ENCODE peak calls at places on chromosomes 12 and 14, in six cellular contexts. One of them, this sample, is unnamed.

GRCh38 chr12:108214486-108214885 is 85.4 kb downstream of the WSCD2 start:
- DNase-seq in epithelial cell of proximal tubule: no peak
- DNase-seq in CD8-positive, alpha-beta memory T cell: no peak
- DNase-seq in AML-193: peak; percentile 7
- DNase-seq in MCF 10A: peak; percentile 51
- DNase-seq in lower leg skin: no peak
- DNase-seq in this sample: peak; percentile 22

GRCh38 chr12:126636798-126637197 is 1571.6 kb downstream of the AACS start:
- DNase-seq in lower leg skin: no peak
- DNase-seq in MCF 10A: no peak
- DNase-seq in CD8-positive, alpha-beta memory T cell: no peak
- DNase-seq in epithelial cell of proximal tubule: no peak
- DNase-seq in AML-193: no peak
- DNase-seq in this sample: no peak

GRCh38 chr12:83826112-83826511 is 1086.5 kb downstream of the SLC6A15 start:
- DNase-seq in MCF 10A: peak; percentile 52
- DNase-seq in AML-193: peak; percentile 20
- DNase-seq in CD8-positive, alpha-beta memory T cell: no peak
- DNase-seq in epithelial cell of proximal tubule: no peak
- DNase-seq in lower leg skin: no peak
- DNase-seq in this sample: peak; percentile 41

GRCh38 chr14:73358187-73358586 is 100.2 kb downstream of the NUMB start:
- DNase-seq in AML-193: no peak
- DNase-seq in lower leg skin: no peak
- DNase-seq in epithelial cell of proximal tubule: no peak
- DNase-seq in MCF 10A: no peak
- DNase-seq in CD8-positive, alpha-beta memory T cell: no peak
- DNase-seq in this sample: no peak

GRCh38 chr14:35046751-35047536 is 872 bp downstream of the FAM177A1 start:
- DNase-seq in lower leg skin: peak; percentile 89
- DNase-seq in MCF 10A: peak; percentile 67
- DNase-seq in AML-193: peak; percentile 43
- DNase-seq in epithelial cell of proximal tubule: no peak
- DNase-seq in CD8-positive, alpha-beta memory T cell: no peak
- DNase-seq in this sample: no peak

GRCh38 chr12:15770581-15770980 is 18.6 kb downstream of the EPS8 start:
- DNase-seq in CD8-positive, alpha-beta memory T cell: no peak
- DNase-seq in epithelial cell of proximal tubule: no peak
- DNase-seq in AML-193: no peak
- DNase-seq in lower leg skin: no peak
- DNase-seq in MCF 10A: no peak
- DNase-seq in this sample: no peak

GRCh38 chr12:122203968-122204828 is 689 bp downstream of the B3GNT4 start:
- DNase-seq in AML-193: no peak
- DNase-seq in epithelial cell of proximal tubule: no peak
- DNase-seq in lower leg skin: peak; percentile 82
- DNase-seq in CD8-positive, alpha-beta memory T cell: no peak
- DNase-seq in MCF 10A: no peak
- DNase-seq in this sample: peak; percentile 31

GRCh38 chr12:20369164-20370000 is 1.0 kb downstream of the PDE3A start:
- DNase-seq in AML-193: no peak
- DNase-seq in epithelial cell of proximal tubule: no peak
- DNase-seq in MCF 10A: no peak
- DNase-seq in CD8-positive, alpha-beta memory T cell: no peak
- DNase-seq in lower leg skin: peak; percentile 92
- DNase-seq in this sample: peak; percentile 8

GRCh38 chr12:115204957-115205754 is 521.2 kb upstream of the TBX3 start:
- DNase-seq in epithelial cell of proximal tubule: no peak
- DNase-seq in CD8-positive, alpha-beta memory T cell: no peak
- DNase-seq in AML-193: no peak
- DNase-seq in MCF 10A: peak; percentile 51
- DNase-seq in lower leg skin: no peak
- DNase-seq in this sample: no peak

GRCh38 chr14:51093371-51094281 is 1.3 kb downstream of the TRIM9 start:
- DNase-seq in epithelial cell of proximal tubule: no peak
- DNase-seq in CD8-positive, alpha-beta memory T cell: no peak
- DNase-seq in AML-193: no peak
- DNase-seq in MCF 10A: no peak
- DNase-seq in lower leg skin: peak; percentile 87
- DNase-seq in this sample: peak; percentile 63

GRCh38 chr12:724194-724855 is 28.1 kb upstream of the WNK1 start:
- DNase-seq in AML-193: peak; percentile 2
- DNase-seq in epithelial cell of proximal tubule: no peak
- DNase-seq in lower leg skin: no peak
- DNase-seq in MCF 10A: peak; percentile 68
- DNase-seq in CD8-positive, alpha-beta memory T cell: no peak
- DNase-seq in this sample: peak; percentile 36

GRCh38 chr12:18320036-18320617 is 58.8 kb downstream of the PIK3C2G start:
- DNase-seq in epithelial cell of proximal tubule: peak; percentile 74
- DNase-seq in MCF 10A: peak; percentile 84
- DNase-seq in CD8-positive, alpha-beta memory T cell: no peak
- DNase-seq in lower leg skin: no peak
- DNase-seq in AML-193: peak; percentile 25
- DNase-seq in this sample: no peak

GRCh38 chr14:102848830-102849521 is 71.7 kb downstream of the TRAF3 start:
- DNase-seq in AML-193: no peak
- DNase-seq in CD8-positive, alpha-beta memory T cell: no peak
- DNase-seq in MCF 10A: no peak
- DNase-seq in lower leg skin: no peak
- DNase-seq in epithelial cell of proximal tubule: no peak
- DNase-seq in this sample: no peak

GRCh38 chr14:22489247-22489551 is 99.8 kb downstream of the DAD1 start:
- DNase-seq in epithelial cell of proximal tubule: no peak
- DNase-seq in lower leg skin: no peak
- DNase-seq in AML-193: no peak
- DNase-seq in CD8-positive, alpha-beta memory T cell: no peak
- DNase-seq in MCF 10A: no peak
- DNase-seq in this sample: no peak

GRCh38 chr12:107359382-107359781 is 266.0 kb upstream of the CRY1 start:
- DNase-seq in MCF 10A: no peak
- DNase-seq in lower leg skin: no peak
- DNase-seq in CD8-positive, alpha-beta memory T cell: no peak
- DNase-seq in AML-193: no peak
- DNase-seq in epithelial cell of proximal tubule: no peak
- DNase-seq in this sample: no peak

GRCh38 chr12:25653487-25654175 is 100.5 kb upstream of the LMNTD1 start:
- DNase-seq in AML-193: no peak
- DNase-seq in CD8-positive, alpha-beta memory T cell: no peak
- DNase-seq in lower leg skin: no peak
- DNase-seq in epithelial cell of proximal tubule: no peak
- DNase-seq in MCF 10A: no peak
- DNase-seq in this sample: no peak

GRCh38 chr14:96965885-96966595 is 168.9 kb downstream of the VRK1 start:
- DNase-seq in AML-193: no peak
- DNase-seq in MCF 10A: no peak
- DNase-seq in CD8-positive, alpha-beta memory T cell: no peak
- DNase-seq in epithelial cell of proximal tubule: no peak
- DNase-seq in lower leg skin: no peak
- DNase-seq in this sample: no peak

GRCh38 chr14:58887931-58888330 is 250.2 kb downstream of the DACT1 start:
- DNase-seq in lower leg skin: no peak
- DNase-seq in MCF 10A: no peak
- DNase-seq in epithelial cell of proximal tubule: no peak
- DNase-seq in AML-193: no peak
- DNase-seq in CD8-positive, alpha-beta memory T cell: no peak
- DNase-seq in this sample: no peak

GRCh38 chr12:108861878-108862587 is 4.7 kb upstream of the SSH1 start:
- DNase-seq in lower leg skin: no peak
- DNase-seq in AML-193: peak; percentile 54
- DNase-seq in CD8-positive, alpha-beta memory T cell: no peak
- DNase-seq in epithelial cell of proximal tubule: no peak
- DNase-seq in MCF 10A: no peak
- DNase-seq in this sample: no peak

GRCh38 chr12:48037267-48037915 is 33.1 kb upstream of the COL2A1 start:
- DNase-seq in epithelial cell of proximal tubule: no peak
- DNase-seq in AML-193: no peak
- DNase-seq in CD8-positive, alpha-beta memory T cell: no peak
- DNase-seq in lower leg skin: no peak
- DNase-seq in MCF 10A: no peak
- DNase-seq in this sample: no peak

GRCh38 chr12:52235001-52235760 is 2.1 kb downstream of the KRT7 start:
- DNase-seq in lower leg skin: peak; percentile 84
- DNase-seq in CD8-positive, alpha-beta memory T cell: no peak
- DNase-seq in AML-193: no peak
- DNase-seq in MCF 10A: peak; percentile 69
- DNase-seq in epithelial cell of proximal tubule: no peak
- DNase-seq in this sample: no peak

GRCh38 chr14:98802044-98802443 is 470.0 kb downstream of the BCL11B start:
- DNase-seq in MCF 10A: no peak
- DNase-seq in CD8-positive, alpha-beta memory T cell: no peak
- DNase-seq in epithelial cell of proximal tubule: no peak
- DNase-seq in AML-193: no peak
- DNase-seq in lower leg skin: no peak
- DNase-seq in this sample: no peak

GRCh38 chr12:99529966-99530365 is 117.6 kb upstream of the GARIN6 start:
- DNase-seq in MCF 10A: peak; percentile 53
- DNase-seq in lower leg skin: no peak
- DNase-seq in AML-193: no peak
- DNase-seq in CD8-positive, alpha-beta memory T cell: no peak
- DNase-seq in epithelial cell of proximal tubule: peak; percentile 43
- DNase-seq in this sample: no peak

This sample was measured in stimulated activated naive CD8-positive, alpha-beta T cell treated with anti-CD3 and anti-CD28 coated beads, Interleukin-15, Interleukin-2, amounts not matched to agents 100 U/mL and 50 U/mL, for 24 hours.